ENCODE peak calls at places on chromosomes 2 and 18, in eight cellular contexts. One of them, this sample, is unnamed.

GRCh38 chr2:237298323-237299118 is 115.4 kb downstream of the COL6A3 start:
- DNase-seq in A172: peak
- DNase-seq in stimulated activated CD8-positive, alpha-beta memory T cell treated with anti-CD3 and anti-CD28 coated beads, Interleukin-4, amount 100 ng/mL, for 48 hours: no peak
- DNase-seq in CD4-positive, alpha-beta T cell: no peak
- DNase-seq in sigmoid colon: no peak
- DNase-seq in cardiac fibroblast: peak
- DNase-seq in psoas muscle: no peak
- DNase-seq in iPS-NIHi11: no peak
- DNase-seq in this sample: peak

GRCh38 chr18:22467760-22468553 is 50.2 kb upstream of the CTAGE1 start:
- DNase-seq in A172: peak
- DNase-seq in stimulated activated CD8-positive, alpha-beta memory T cell treated with anti-CD3 and anti-CD28 coated beads, Interleukin-4, amount 100 ng/mL, for 48 hours: no peak
- DNase-seq in CD4-positive, alpha-beta T cell: no peak
- DNase-seq in sigmoid colon: no peak
- DNase-seq in cardiac fibroblast: peak
- DNase-seq in psoas muscle: peak
- DNase-seq in iPS-NIHi11: no peak
- DNase-seq in this sample: no peak

GRCh38 chr2:33207336-33207735 is 260.6 kb downstream of the LTBP1 start:
- DNase-seq in A172: no peak
- DNase-seq in stimulated activated CD8-positive, alpha-beta memory T cell treated with anti-CD3 and anti-CD28 coated beads, Interleukin-4, amount 100 ng/mL, for 48 hours: no peak
- DNase-seq in CD4-positive, alpha-beta T cell: no peak
- DNase-seq in sigmoid colon: no peak
- DNase-seq in cardiac fibroblast: no peak
- DNase-seq in psoas muscle: no peak
- DNase-seq in iPS-NIHi11: no peak
- DNase-seq in this sample: no peak

GRCh38 chr18:13120967-13121586 is 97.5 kb upstream of the LDLRAD4 start:
- DNase-seq in A172: no peak
- DNase-seq in stimulated activated CD8-positive, alpha-beta memory T cell treated with anti-CD3 and anti-CD28 coated beads, Interleukin-4, amount 100 ng/mL, for 48 hours: no peak
- DNase-seq in CD4-positive, alpha-beta T cell: no peak
- DNase-seq in sigmoid colon: no peak
- DNase-seq in cardiac fibroblast: peak
- DNase-seq in psoas muscle: no peak
- DNase-seq in iPS-NIHi11: no peak
- DNase-seq in this sample: no peak

GRCh38 chr2:241309684-241310117 is 5.8 kb downstream of the HDLBP start:
- DNase-seq in A172: no peak
- DNase-seq in stimulated activated CD8-positive, alpha-beta memory T cell treated with anti-CD3 and anti-CD28 coated beads, Interleukin-4, amount 100 ng/mL, for 48 hours: peak
- DNase-seq in CD4-positive, alpha-beta T cell: peak
- DNase-seq in sigmoid colon: no peak
- DNase-seq in cardiac fibroblast: peak
- DNase-seq in psoas muscle: no peak
- DNase-seq in iPS-NIHi11: no peak
- DNase-seq in this sample: no peak

GRCh38 chr2:230885467-230886130 is 20.9 kb downstream of the ITM2C start:
- DNase-seq in A172: peak
- DNase-seq in stimulated activated CD8-positive, alpha-beta memory T cell treated with anti-CD3 and anti-CD28 coated beads, Interleukin-4, amount 100 ng/mL, for 48 hours: no peak
- DNase-seq in CD4-positive, alpha-beta T cell: no peak
- DNase-seq in sigmoid colon: no peak
- DNase-seq in cardiac fibroblast: peak
- DNase-seq in psoas muscle: no peak
- DNase-seq in iPS-NIHi11: peak
- DNase-seq in this sample: peak

GRCh38 chr2:225117061-225117716 is 74.9 kb upstream of the DOCK10 start:
- DNase-seq in A172: no peak
- DNase-seq in stimulated activated CD8-positive, alpha-beta memory T cell treated with anti-CD3 and anti-CD28 coated beads, Interleukin-4, amount 100 ng/mL, for 48 hours: no peak
- DNase-seq in CD4-positive, alpha-beta T cell: no peak
- DNase-seq in sigmoid colon: no peak
- DNase-seq in cardiac fibroblast: no peak
- DNase-seq in psoas muscle: no peak
- DNase-seq in iPS-NIHi11: no peak
- DNase-seq in this sample: no peak

GRCh38 chr2:15040429-15041084 is 408.0 kb downstream of the LRATD1 start:
- DNase-seq in A172: no peak
- DNase-seq in stimulated activated CD8-positive, alpha-beta memory T cell treated with anti-CD3 and anti-CD28 coated beads, Interleukin-4, amount 100 ng/mL, for 48 hours: no peak
- DNase-seq in CD4-positive, alpha-beta T cell: no peak
- DNase-seq in sigmoid colon: no peak
- DNase-seq in cardiac fibroblast: no peak
- DNase-seq in psoas muscle: no peak
- DNase-seq in iPS-NIHi11: no peak
- DNase-seq in this sample: no peak

GRCh38 chr2:170271340-170271739 is 93.4 kb downstream of the MYO3B start:
- DNase-seq in A172: no peak
- DNase-seq in stimulated activated CD8-positive, alpha-beta memory T cell treated with anti-CD3 and anti-CD28 coated beads, Interleukin-4, amount 100 ng/mL, for 48 hours: no peak
- DNase-seq in CD4-positive, alpha-beta T cell: no peak
- DNase-seq in sigmoid colon: no peak
- DNase-seq in cardiac fibroblast: no peak
- DNase-seq in psoas muscle: no peak
- DNase-seq in iPS-NIHi11: no peak
- DNase-seq in this sample: no peak

GRCh38 chr2:178074123-178075005 is 1.8 kb upstream of the PDE11A start:
- DNase-seq in A172: peak
- DNase-seq in stimulated activated CD8-positive, alpha-beta memory T cell treated with anti-CD3 and anti-CD28 coated beads, Interleukin-4, amount 100 ng/mL, for 48 hours: no peak
- DNase-seq in CD4-positive, alpha-beta T cell: no peak
- DNase-seq in sigmoid colon: no peak
- DNase-seq in cardiac fibroblast: peak
- DNase-seq in psoas muscle: no peak
- DNase-seq in iPS-NIHi11: no peak
- DNase-seq in this sample: no peak

GRCh38 chr2:144230452-144231085 is 289.4 kb downstream of the ZEB2 start:
- DNase-seq in A172: no peak
- DNase-seq in stimulated activated CD8-positive, alpha-beta memory T cell treated with anti-CD3 and anti-CD28 coated beads, Interleukin-4, amount 100 ng/mL, for 48 hours: no peak
- DNase-seq in CD4-positive, alpha-beta T cell: no peak
- DNase-seq in sigmoid colon: no peak
- DNase-seq in cardiac fibroblast: peak
- DNase-seq in psoas muscle: no peak
- DNase-seq in iPS-NIHi11: no peak
- DNase-seq in this sample: no peak

GRCh38 chr2:187307606-187308005 is 140.4 kb downstream of the CALCRL start:
- DNase-seq in A172: no peak
- DNase-seq in stimulated activated CD8-positive, alpha-beta memory T cell treated with anti-CD3 and anti-CD28 coated beads, Interleukin-4, amount 100 ng/mL, for 48 hours: no peak
- DNase-seq in CD4-positive, alpha-beta T cell: no peak
- DNase-seq in sigmoid colon: no peak
- DNase-seq in cardiac fibroblast: no peak
- DNase-seq in psoas muscle: no peak
- DNase-seq in iPS-NIHi11: no peak
- DNase-seq in this sample: no peak

GRCh38 chr2:135985826-135986393 is 484 bp upstream of the DARS1 start:
- DNase-seq in A172: no peak
- DNase-seq in stimulated activated CD8-positive, alpha-beta memory T cell treated with anti-CD3 and anti-CD28 coated beads, Interleukin-4, amount 100 ng/mL, for 48 hours: peak
- DNase-seq in CD4-positive, alpha-beta T cell: no peak
- DNase-seq in sigmoid colon: no peak
- DNase-seq in cardiac fibroblast: no peak
- DNase-seq in psoas muscle: no peak
- DNase-seq in iPS-NIHi11: no peak
- DNase-seq in this sample: no peak

GRCh38 chr2:118750959-118751565 is 96.4 kb downstream of the EN1 start:
- DNase-seq in A172: peak
- DNase-seq in stimulated activated CD8-positive, alpha-beta memory T cell treated with anti-CD3 and anti-CD28 coated beads, Interleukin-4, amount 100 ng/mL, for 48 hours: no peak
- DNase-seq in CD4-positive, alpha-beta T cell: no peak
- DNase-seq in sigmoid colon: no peak
- DNase-seq in cardiac fibroblast: no peak
- DNase-seq in psoas muscle: no peak
- DNase-seq in iPS-NIHi11: no peak
- DNase-seq in this sample: no peak

GRCh38 chr2:61770298-61770697 is 83.6 kb downstream of the FAM161A start:
- DNase-seq in A172: peak
- DNase-seq in stimulated activated CD8-positive, alpha-beta memory T cell treated with anti-CD3 and anti-CD28 coated beads, Interleukin-4, amount 100 ng/mL, for 48 hours: no peak
- DNase-seq in CD4-positive, alpha-beta T cell: no peak
- DNase-seq in sigmoid colon: no peak
- DNase-seq in cardiac fibroblast: no peak
- DNase-seq in psoas muscle: no peak
- DNase-seq in iPS-NIHi11: no peak
- DNase-seq in this sample: no peak

GRCh38 chr2:3986530-3987258 is 283.3 kb downstream of the DCDC2C start:
- DNase-seq in A172: no peak
- DNase-seq in stimulated activated CD8-positive, alpha-beta memory T cell treated with anti-CD3 and anti-CD28 coated beads, Interleukin-4, amount 100 ng/mL, for 48 hours: no peak
- DNase-seq in CD4-positive, alpha-beta T cell: no peak
- DNase-seq in sigmoid colon: no peak
- DNase-seq in cardiac fibroblast: no peak
- DNase-seq in psoas muscle: no peak
- DNase-seq in iPS-NIHi11: no peak
- DNase-seq in this sample: no peak

GRCh38 chr2:31312898-31313297 is 78.9 kb downstream of the EHD3 start:
- DNase-seq in A172: peak
- DNase-seq in stimulated activated CD8-positive, alpha-beta memory T cell treated with anti-CD3 and anti-CD28 coated beads, Interleukin-4, amount 100 ng/mL, for 48 hours: no peak
- DNase-seq in CD4-positive, alpha-beta T cell: no peak
- DNase-seq in sigmoid colon: no peak
- DNase-seq in cardiac fibroblast: peak
- DNase-seq in psoas muscle: no peak
- DNase-seq in iPS-NIHi11: no peak
- DNase-seq in this sample: no peak

GRCh38 chr2:7209776-7210555 is 292.8 kb downstream of the RNF144A start:
- DNase-seq in A172: peak
- DNase-seq in stimulated activated CD8-positive, alpha-beta memory T cell treated with anti-CD3 and anti-CD28 coated beads, Interleukin-4, amount 100 ng/mL, for 48 hours: no peak
- DNase-seq in CD4-positive, alpha-beta T cell: no peak
- DNase-seq in sigmoid colon: no peak
- DNase-seq in cardiac fibroblast: no peak
- DNase-seq in psoas muscle: no peak
- DNase-seq in iPS-NIHi11: no peak
- DNase-seq in this sample: no peak

GRCh38 chr2:238995634-238996033 is 147.7 kb downstream of the TWIST2 start:
- DNase-seq in A172: no peak
- DNase-seq in stimulated activated CD8-positive, alpha-beta memory T cell treated with anti-CD3 and anti-CD28 coated beads, Interleukin-4, amount 100 ng/mL, for 48 hours: no peak
- DNase-seq in CD4-positive, alpha-beta T cell: no peak
- DNase-seq in sigmoid colon: no peak
- DNase-seq in cardiac fibroblast: no peak
- DNase-seq in psoas muscle: no peak
- DNase-seq in iPS-NIHi11: no peak
- DNase-seq in this sample: no peak

GRCh38 chr2:238427435-238428162 is 872 bp downstream of the ASB1 start:
- DNase-seq in A172: no peak
- DNase-seq in stimulated activated CD8-positive, alpha-beta memory T cell treated with anti-CD3 and anti-CD28 coated beads, Interleukin-4, amount 100 ng/mL, for 48 hours: no peak
- DNase-seq in CD4-positive, alpha-beta T cell: no peak
- DNase-seq in sigmoid colon: no peak
- DNase-seq in cardiac fibroblast: peak
- DNase-seq in psoas muscle: peak
- DNase-seq in iPS-NIHi11: no peak
- DNase-seq in this sample: no peak

GRCh38 chr2:162050513-162050961 is 23.5 kb downstream of the DPP4 start:
- DNase-seq in A172: no peak
- DNase-seq in stimulated activated CD8-positive, alpha-beta memory T cell treated with anti-CD3 and anti-CD28 coated beads, Interleukin-4, amount 100 ng/mL, for 48 hours: no peak
- DNase-seq in CD4-positive, alpha-beta T cell: no peak
- DNase-seq in sigmoid colon: no peak
- DNase-seq in cardiac fibroblast: no peak
- DNase-seq in psoas muscle: no peak
- DNase-seq in iPS-NIHi11: no peak
- DNase-seq in this sample: no peak

GRCh38 chr2:27730980-27731691 is 40.4 kb upstream of the MRPL33 start:
- DNase-seq in A172: no peak
- DNase-seq in stimulated activated CD8-positive, alpha-beta memory T cell treated with anti-CD3 and anti-CD28 coated beads, Interleukin-4, amount 100 ng/mL, for 48 hours: no peak
- DNase-seq in CD4-positive, alpha-beta T cell: no peak
- DNase-seq in sigmoid colon: no peak
- DNase-seq in cardiac fibroblast: no peak
- DNase-seq in psoas muscle: no peak
- DNase-seq in iPS-NIHi11: no peak
- DNase-seq in this sample: no peak

GRCh38 chr2:168456526-168457176 is 579 bp downstream of the CERS6 start:
- DNase-seq in A172: peak
- DNase-seq in stimulated activated CD8-positive, alpha-beta memory T cell treated with anti-CD3 and anti-CD28 coated beads, Interleukin-4, amount 100 ng/mL, for 48 hours: peak
- DNase-seq in CD4-positive, alpha-beta T cell: peak
- DNase-seq in sigmoid colon: peak
- DNase-seq in cardiac fibroblast: peak
- DNase-seq in psoas muscle: peak
- DNase-seq in iPS-NIHi11: peak
- DNase-seq in this sample: peak

GRCh38 chr2:61763605-61764034 is 90.2 kb downstream of the FAM161A start:
- DNase-seq in A172: no peak
- DNase-seq in stimulated activated CD8-positive, alpha-beta memory T cell treated with anti-CD3 and anti-CD28 coated beads, Interleukin-4, amount 100 ng/mL, for 48 hours: no peak
- DNase-seq in CD4-positive, alpha-beta T cell: no peak
- DNase-seq in sigmoid colon: peak
- DNase-seq in cardiac fibroblast: peak
- DNase-seq in psoas muscle: peak
- DNase-seq in iPS-NIHi11: peak
- DNase-seq in this sample: peak

GRCh38 chr2:232693344-232693743 is 3.8 kb upstream of the GIGYF2 start:
- DNase-seq in A172: no peak
- DNase-seq in stimulated activated CD8-positive, alpha-beta memory T cell treated with anti-CD3 and anti-CD28 coated beads, Interleukin-4, amount 100 ng/mL, for 48 hours: no peak
- DNase-seq in CD4-positive, alpha-beta T cell: no peak
- DNase-seq in sigmoid colon: no peak
- DNase-seq in cardiac fibroblast: no peak
- DNase-seq in psoas muscle: no peak
- DNase-seq in iPS-NIHi11: no peak
- DNase-seq in this sample: no peak

GRCh38 chr2:48482774-48483173 is 47.2 kb upstream of the STON1 start:
- DNase-seq in A172: no peak
- DNase-seq in stimulated activated CD8-positive, alpha-beta memory T cell treated with anti-CD3 and anti-CD28 coated beads, Interleukin-4, amount 100 ng/mL, for 48 hours: no peak
- DNase-seq in CD4-positive, alpha-beta T cell: no peak
- DNase-seq in sigmoid colon: no peak
- DNase-seq in cardiac fibroblast: peak
- DNase-seq in psoas muscle: no peak
- DNase-seq in iPS-NIHi11: no peak
- DNase-seq in this sample: no peak

GRCh38 chr2:9797681-9798556 is 45.4 kb upstream of the TAF1B start:
- DNase-seq in A172: no peak
- DNase-seq in stimulated activated CD8-positive, alpha-beta memory T cell treated with anti-CD3 and anti-CD28 coated beads, Interleukin-4, amount 100 ng/mL, for 48 hours: no peak
- DNase-seq in CD4-positive, alpha-beta T cell: no peak
- DNase-seq in sigmoid colon: no peak
- DNase-seq in cardiac fibroblast: no peak
- DNase-seq in psoas muscle: no peak
- DNase-seq in iPS-NIHi11: no peak
- DNase-seq in this sample: peak

GRCh38 chr2:151638188-151638933 is 95.9 kb downstream of the NEB start:
- DNase-seq in A172: no peak
- DNase-seq in stimulated activated CD8-positive, alpha-beta memory T cell treated with anti-CD3 and anti-CD28 coated beads, Interleukin-4, amount 100 ng/mL, for 48 hours: peak
- DNase-seq in CD4-positive, alpha-beta T cell: peak
- DNase-seq in sigmoid colon: no peak
- DNase-seq in cardiac fibroblast: no peak
- DNase-seq in psoas muscle: no peak
- DNase-seq in iPS-NIHi11: no peak
- DNase-seq in this sample: no peak

GRCh38 chr2:9221223-9221622 is 14.6 kb downstream of the ASAP2 start:
- DNase-seq in A172: no peak
- DNase-seq in stimulated activated CD8-positive, alpha-beta memory T cell treated with anti-CD3 and anti-CD28 coated beads, Interleukin-4, amount 100 ng/mL, for 48 hours: no peak
- DNase-seq in CD4-positive, alpha-beta T cell: no peak
- DNase-seq in sigmoid colon: no peak
- DNase-seq in cardiac fibroblast: peak
- DNase-seq in psoas muscle: no peak
- DNase-seq in iPS-NIHi11: no peak
- DNase-seq in this sample: no peak

GRCh38 chr18:48663931-48664847 is 125.4 kb downstream of the CTIF start:
- DNase-seq in A172: peak
- DNase-seq in stimulated activated CD8-positive, alpha-beta memory T cell treated with anti-CD3 and anti-CD28 coated beads, Interleukin-4, amount 100 ng/mL, for 48 hours: peak
- DNase-seq in CD4-positive, alpha-beta T cell: peak
- DNase-seq in sigmoid colon: peak
- DNase-seq in cardiac fibroblast: peak
- DNase-seq in psoas muscle: peak
- DNase-seq in iPS-NIHi11: peak
- DNase-seq in this sample: no peak

GRCh38 chr18:61910101-61910500 is 17.3 kb upstream of the RNF152 start:
- DNase-seq in A172: no peak
- DNase-seq in stimulated activated CD8-positive, alpha-beta memory T cell treated with anti-CD3 and anti-CD28 coated beads, Interleukin-4, amount 100 ng/mL, for 48 hours: no peak
- DNase-seq in CD4-positive, alpha-beta T cell: no peak
- DNase-seq in sigmoid colon: no peak
- DNase-seq in cardiac fibroblast: no peak
- DNase-seq in psoas muscle: no peak
- DNase-seq in iPS-NIHi11: no peak
- DNase-seq in this sample: no peak

GRCh38 chr2:3423492-3424170 is 44.1 kb downstream of the TRAPPC12 start:
- DNase-seq in A172: peak
- DNase-seq in stimulated activated CD8-positive, alpha-beta memory T cell treated with anti-CD3 and anti-CD28 coated beads, Interleukin-4, amount 100 ng/mL, for 48 hours: peak
- DNase-seq in CD4-positive, alpha-beta T cell: peak
- DNase-seq in sigmoid colon: no peak
- DNase-seq in cardiac fibroblast: peak
- DNase-seq in psoas muscle: peak
- DNase-seq in iPS-NIHi11: peak
- DNase-seq in this sample: no peak

GRCh38 chr2:112073875-112074274 is 18.8 kb downstream of the TMEM87B start:
- DNase-seq in A172: peak
- DNase-seq in stimulated activated CD8-positive, alpha-beta memory T cell treated with anti-CD3 and anti-CD28 coated beads, Interleukin-4, amount 100 ng/mL, for 48 hours: no peak
- DNase-seq in CD4-positive, alpha-beta T cell: no peak
- DNase-seq in sigmoid colon: no peak
- DNase-seq in cardiac fibroblast: peak
- DNase-seq in psoas muscle: no peak
- DNase-seq in iPS-NIHi11: no peak
- DNase-seq in this sample: no peak

This sample was measured in kidney.